ENCODE peak calls at places on chromosomes 16 and 17, in eight cellular contexts. F is body of pancreas; C is fibroblast of villous mesenchyme; P is cardiac muscle cell; Q is thoracic aorta; N is right lobe of liver; O is cardiac fibroblast; K is effector memory CD4-positive, alpha-beta T cell. S is an unnamed sample.

GRCh38 chr16:46555981-46556380 is 65.2 kb downstream of the SHCBP1 start:
- DNase-seq in F (no peak), C (no peak), Q (no peak), O (peak; percentile 31), P (no peak), N (no peak), K (no peak), S (no peak)

GRCh38 chr16:81491522-81492188 is 47.0 kb downstream of the CMIP start:
- DNase-seq in N (peak; percentile 56), K (no peak), O (no peak), P (peak; percentile 49), Q (no peak), F (no peak), C (peak; percentile 34), S (no peak)

GRCh38 chr16:87950765-87951549 is at the start of gene BANP:
- DNase-seq in O (peak; percentile 99), K (peak; percentile 97), Q (peak; percentile 90), N (peak; percentile 99), P (peak; percentile 99), F (peak; percentile 99), C (peak; percentile 98), S (peak; percentile 98)

GRCh38 chr17:66002063-66002585 is 189.8 kb downstream of the CEP112 start:
- DNase-seq in N (no peak), Q (no peak), P (no peak), F (no peak), C (no peak), O (no peak), K (no peak), S (no peak)

GRCh38 chr16:72789465-72789864 is 258.5 kb downstream of the ZFHX3 start:
- DNase-seq in K (no peak), F (no peak), P (no peak), Q (no peak), N (no peak), C (no peak), O (no peak), S (no peak)

GRCh38 chr16:47258874-47259461 is 115.2 kb upstream of the NETO2 start:
- DNase-seq in Q (no peak), N (no peak), C (peak; percentile 26), K (no peak), P (peak; percentile 42), F (no peak), O (peak; percentile 52), S (no peak)

GRCh38 chr16:62967606-62968005 is 931.4 kb upstream of the CDH8 start:
- DNase-seq in C (no peak), P (no peak), F (no peak), Q (no peak), O (no peak), K (no peak), N (no peak), S (no peak)

GRCh38 chr17:15262291-15263205 is 2.6 kb downstream of the PMP22 start:
- DNase-seq in N (peak; percentile 72), P (peak; percentile 89), C (peak; percentile 86), F (peak; percentile 78), K (no peak), O (peak; percentile 89), Q (peak; percentile 68), S (peak; percentile 93)

DNA sequence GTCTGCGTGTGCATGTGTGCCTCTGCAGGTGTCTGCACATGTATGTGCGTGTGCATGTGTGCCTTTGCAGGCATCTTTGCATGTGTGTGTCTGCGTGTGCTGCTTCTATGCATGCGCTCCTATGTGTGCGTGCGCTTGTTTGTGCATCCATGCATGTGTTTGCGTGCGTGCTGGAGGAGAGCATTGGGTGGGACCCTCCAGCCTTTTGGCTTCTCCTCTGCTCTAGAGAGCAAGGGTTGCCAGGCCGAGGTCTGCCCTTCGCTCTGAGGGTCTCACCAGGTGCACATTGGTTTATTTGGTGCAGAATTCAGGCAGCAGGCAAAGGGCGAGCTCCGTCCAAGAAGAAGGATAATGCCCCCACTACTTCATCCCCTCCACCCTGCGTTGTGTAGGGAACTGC is 1.1 kb upstream of the RAB40B start:
- DNase-seq in O (no peak), C (no peak), K (no peak), Q (no peak), N (no peak), F (no peak), P (no peak), S (no peak)
- H3K4me3 ChIP-seq in O (no peak overlapping the region), C (peak overlapping the region; percentile 70), K (no peak overlapping the region), Q (peak overlapping the region; percentile 92), N (peak overlapping the region; percentile 80), F (no peak overlapping the region), P (peak overlapping the region; percentile 53), S (peak overlapping the region; percentile 93)

GRCh38 chr17:44309472-44309871 is 1.1 kb downstream of the RUNDC3A start:
- DNase-seq in P (no peak), O (no peak), Q (no peak), C (no peak), K (no peak), N (no peak), F (no peak), S (no peak)
- H3K4me3 ChIP-seq in P (no peak overlapping the region), O (no peak overlapping the region), Q (no peak overlapping the region), C (no peak overlapping the region), K (no peak overlapping the region), N (no peak overlapping the region), F (no peak overlapping the region), S (no peak overlapping the region)

GRCh38 chr17:48671697-48672171 is 45.6 kb upstream of the HOXB9 start:
- DNase-seq in P (peak; percentile 79), C (peak; percentile 76), K (peak; percentile 49), Q (peak; percentile 44), N (peak; percentile 81), F (peak; percentile 85), O (peak; percentile 76), S (peak; percentile 83)
- H3K4me3 ChIP-seq in P (peak overlapping the region; percentile 5), C (peak overlapping the region; percentile 58), K (no peak overlapping the region), Q (peak overlapping the region; percentile 59), N (peak overlapping the region; percentile 32), F (no peak overlapping the region), O (peak overlapping the region; percentile 19), S (no peak overlapping the region)

GRCh38 chr16:11583171-11583570 is 3.5 kb downstream of the LITAF start:
- DNase-seq in Q (no peak), K (no peak), P (peak; percentile 91), F (no peak), C (peak; percentile 76), O (no peak), N (peak; percentile 7), S (no peak)
- H3K4me3 ChIP-seq in Q (peak overlapping the region; percentile 93), K (peak overlapping the region; percentile 84), P (no peak overlapping the region), F (no peak overlapping the region), C (peak overlapping the region; percentile 6), O (no peak overlapping the region), N (no peak overlapping the region), S (no peak overlapping the region)

GRCh38 chr17:17425005-17425404 is 51.8 kb upstream of the MED9 start:
- DNase-seq in Q (no peak), O (no peak), N (no peak), C (no peak), K (no peak), P (no peak), F (no peak), S (no peak)

GRCh38 chr17:17423656-17424055 is 53.1 kb upstream of the MED9 start:
- DNase-seq in Q (no peak), F (no peak), K (no peak), N (no peak), P (no peak), O (no peak), C (no peak), S (peak; percentile 27)

GRCh38 chr17:17426184-17426583 is 50.6 kb upstream of the MED9 start:
- DNase-seq in K (no peak), N (no peak), O (no peak), C (no peak), Q (no peak), P (no peak), F (no peak), S (no peak)

GRCh38 chr17:17425591-17425990 is 51.2 kb upstream of the MED9 start:
- DNase-seq in P (peak; percentile 73), N (no peak), Q (no peak), O (peak; percentile 59), C (no peak), F (no peak), K (no peak), S (no peak)

DNA sequence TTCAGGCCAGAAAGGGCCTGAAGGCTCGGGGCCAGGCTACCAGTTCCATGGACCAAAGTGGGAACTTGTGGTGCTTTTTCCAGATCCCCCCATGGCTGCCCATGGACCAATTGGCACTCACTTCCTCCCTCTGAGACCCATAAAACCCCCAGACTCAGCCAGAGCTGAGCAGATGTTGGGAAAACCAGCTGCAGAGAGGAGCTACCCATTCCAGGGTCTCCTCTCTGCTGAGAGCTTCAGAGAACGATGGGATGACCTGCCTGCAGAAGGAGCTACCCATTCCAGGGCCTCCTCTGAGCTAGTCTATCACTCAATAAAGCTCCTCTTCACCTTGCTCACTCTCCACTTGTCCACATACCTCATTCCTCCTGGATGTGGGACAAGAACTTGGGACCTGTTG is 52.2 kb upstream of the MED9 start:
- DNase-seq in F (no peak), N (no peak), Q (no peak), P (no peak), C (no peak), O (no peak), K (no peak), S (no peak)
- H3K4me3 ChIP-seq in F (no peak overlapping the region), N (no peak overlapping the region), Q (no peak overlapping the region), P (no peak overlapping the region), C (no peak overlapping the region), O (no peak overlapping the region), K (no peak overlapping the region), S (no peak overlapping the region)